ENCODE peak calls at places on chromosome 18, in five cellular contexts. A is HCT116, S is GM23338, E is caudate nucleus, L is tibial nerve. G is an unnamed sample.

GRCh38 chr18:21163647-21164625 is 52.3 kb upstream of the ROCK1 start:
- DNase-seq in L (peak), A (no peak), E (no peak), S (no peak), G (peak)

GRCh38 chr18:52288403-52289004 is 51.5 kb upstream of the DCC start:
- DNase-seq in L (no peak), E (no peak), S (peak), A (no peak), G (peak)

GRCh38 chr18:13450289-13451207 is 232.0 kb downstream of the LDLRAD4 start:
- DNase-seq in L (no peak), S (no peak), A (no peak), E (no peak), G (no peak)

GRCh38 chr18:13376841-13377351 is 158.3 kb downstream of the LDLRAD4 start:
- DNase-seq in A (no peak), L (no peak), E (no peak), S (no peak), G (no peak)

GRCh38 chr18:47780011-47780725 is 150.3 kb downstream of the SMAD2 start:
- DNase-seq in S (no peak), L (no peak), E (no peak), A (no peak), G (no peak)

GRCh38 chr18:22219568-22220355 is 50.4 kb downstream of the GATA6 start:
- DNase-seq in A (peak), E (no peak), L (no peak), S (peak), G (no peak)

GRCh38 chr18:77132369-77133050 is at the start of gene MBP:
- DNase-seq in L (peak), A (no peak), E (no peak), S (peak), G (no peak)

GRCh38 chr18:76668546-76668945 is 153.8 kb upstream of the ZNF236 start:
- DNase-seq in S (no peak), E (no peak), A (no peak), L (no peak), G (no peak)

DNA sequence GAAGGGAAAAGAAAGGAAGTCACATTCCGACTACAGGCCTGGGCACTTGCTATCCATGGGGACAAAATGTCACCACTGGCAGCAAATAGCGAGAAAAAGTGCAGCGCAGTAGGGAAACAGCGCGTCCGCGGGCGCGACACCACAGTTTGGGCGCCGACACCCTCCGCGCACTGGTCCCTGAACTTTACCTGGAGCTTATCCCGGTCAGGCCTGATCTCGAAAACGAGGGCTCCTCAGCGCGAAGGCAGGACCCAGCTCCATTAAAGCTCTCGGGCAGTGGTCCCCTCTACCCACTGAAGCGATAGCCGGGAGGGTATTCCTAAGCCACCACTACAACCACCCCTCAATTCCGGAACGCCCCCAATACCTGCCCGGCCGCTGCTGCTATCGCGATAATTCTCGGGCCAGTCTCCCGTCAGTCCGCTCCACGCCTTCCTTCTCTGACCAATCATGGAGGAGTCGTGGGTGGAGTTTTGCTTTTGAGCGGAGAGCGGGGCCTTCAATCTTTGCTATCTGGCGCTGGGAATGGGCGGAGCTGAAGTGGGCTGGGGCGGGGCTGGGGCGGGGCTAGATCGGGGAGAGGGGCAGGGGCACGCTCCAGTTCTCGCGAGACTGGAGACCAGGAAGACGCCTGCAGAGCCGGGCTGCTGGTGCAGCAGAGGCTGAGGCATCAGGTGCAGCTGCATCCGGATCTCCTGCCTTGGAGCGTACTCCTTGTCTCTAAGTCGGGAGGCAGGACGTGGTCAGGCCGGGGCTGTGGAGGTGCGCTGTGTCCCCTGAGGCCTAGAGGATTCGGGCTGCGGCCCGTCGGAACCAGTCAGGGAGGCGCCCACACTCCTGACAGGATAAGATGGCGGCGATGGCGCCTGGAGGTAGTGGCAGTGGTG is at the start of the genes PIGN and RELCH:
- DNase-seq in L (peak), E (peak), A (peak), S (peak), G (peak)
- H3K27ac ChIP-seq in L (peak), E (peak), A (peak), S (peak), G (peak)

GRCh38 chr18:3321133-3321812 is 59.3 kb downstream of the MYL12B start:
- DNase-seq in E (no peak), L (no peak), A (no peak), S (no peak), G (peak)
- H3K27ac ChIP-seq in E (no peak), L (no peak), A (no peak), S (no peak), G (peak)

DNA sequence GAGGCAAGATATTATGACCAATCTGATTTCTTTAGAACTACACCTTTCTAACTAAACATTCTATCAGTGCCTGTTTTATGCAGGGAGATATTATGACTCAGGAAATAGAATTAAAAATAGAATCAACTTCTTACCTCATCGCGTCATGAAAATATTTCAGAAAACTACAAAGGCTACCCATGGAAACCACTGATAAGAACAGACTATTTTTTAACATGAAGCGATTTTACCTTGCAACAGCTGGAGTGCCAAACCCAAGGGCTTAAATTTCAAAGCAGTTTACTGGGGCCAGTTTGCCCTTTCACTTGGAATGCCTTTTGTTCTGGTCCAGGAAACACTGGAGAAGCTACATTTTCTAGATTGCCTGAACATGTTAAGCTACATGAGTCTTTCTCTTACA is 304.8 kb upstream of the CCDC68 start:
- DNase-seq in A (no peak), L (no peak), S (peak), E (no peak), G (no peak)
- H3K27ac ChIP-seq in A (no peak), L (no peak), S (no peak), E (no peak), G (no peak)

DNA sequence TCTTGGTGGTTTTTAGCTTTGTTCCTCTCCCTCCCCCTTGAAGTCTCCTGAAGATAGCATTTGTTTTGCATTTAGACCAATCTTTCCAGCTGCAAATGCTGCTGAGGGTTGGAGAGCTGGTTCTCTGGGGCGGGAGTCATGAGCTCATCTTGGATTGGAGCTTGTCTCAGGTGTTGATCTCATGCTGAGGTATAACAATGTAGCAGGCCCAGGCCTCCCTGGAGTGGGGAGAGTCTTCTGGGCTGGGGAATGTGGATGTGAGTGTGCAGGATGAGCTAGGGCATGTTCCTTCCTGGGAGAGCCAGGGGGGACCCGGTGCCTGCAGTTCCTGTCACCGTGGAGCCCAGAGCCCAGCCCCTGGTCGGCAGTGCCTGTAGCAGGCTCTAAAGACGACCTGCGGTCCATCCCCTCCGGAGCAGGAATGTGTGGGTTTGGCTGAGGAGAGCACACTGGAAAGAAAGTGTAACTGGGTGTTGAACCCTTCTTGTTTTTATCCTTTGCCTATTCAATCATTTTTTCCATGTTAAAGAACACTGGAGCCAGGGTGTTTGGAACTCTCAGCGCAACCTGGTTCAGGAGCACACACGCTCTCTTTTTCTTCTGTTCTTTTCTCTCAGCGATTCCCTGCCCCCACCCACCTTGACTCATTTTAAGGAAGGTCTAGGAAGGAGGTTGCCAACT is 2.7 kb downstream of the ZNF532 start:
- DNase-seq in A (no peak), E (no peak), L (no peak), S (peak), G (no peak)
- H3K27ac ChIP-seq in A (no peak), E (peak), L (peak), S (peak), G (peak)

GRCh38 chr18:24792164-24792563 is 331.7 kb downstream of the HRH4 start:
- DNase-seq in S (peak), E (no peak), L (no peak), A (no peak), G (no peak)
- H3K27ac ChIP-seq in S (no peak), E (no peak), L (no peak), A (no peak), G (no peak)

GRCh38 chr18:29491907-29492306 is 1315.0 kb upstream of the CDH2 start:
- DNase-seq in A (no peak), S (no peak), L (no peak), E (no peak), G (no peak)
- H3K27ac ChIP-seq in A (no peak), S (no peak), L (no peak), E (no peak), G (no peak)

GRCh38 chr18:24016643-24017042 is 2.1 kb downstream of the TTC39C start:
- DNase-seq in E (no peak), A (peak), L (no peak), S (peak), G (no peak)

GRCh38 chr18:24013061-24013460 is 1.5 kb upstream of the TTC39C start:
- DNase-seq in S (no peak), L (no peak), A (no peak), E (no peak), G (no peak)

GRCh38 chr18:24014062-24014985 is at the start of gene TTC39C:
- DNase-seq in L (peak), E (no peak), A (peak), S (peak), G (no peak)

GRCh38 chr18:24015897-24016631 is 1.5 kb downstream of the TTC39C start:
- DNase-seq in S (no peak), L (no peak), A (no peak), E (no peak), G (no peak)

GRCh38 chr18:24014986-24015896 is 687 bp downstream of the TTC39C start:
- DNase-seq in L (peak), S (peak), A (no peak), E (no peak), G (no peak)
- H3K27ac ChIP-seq in L (peak), S (no peak), A (peak), E (no peak), G (peak)

DNA sequence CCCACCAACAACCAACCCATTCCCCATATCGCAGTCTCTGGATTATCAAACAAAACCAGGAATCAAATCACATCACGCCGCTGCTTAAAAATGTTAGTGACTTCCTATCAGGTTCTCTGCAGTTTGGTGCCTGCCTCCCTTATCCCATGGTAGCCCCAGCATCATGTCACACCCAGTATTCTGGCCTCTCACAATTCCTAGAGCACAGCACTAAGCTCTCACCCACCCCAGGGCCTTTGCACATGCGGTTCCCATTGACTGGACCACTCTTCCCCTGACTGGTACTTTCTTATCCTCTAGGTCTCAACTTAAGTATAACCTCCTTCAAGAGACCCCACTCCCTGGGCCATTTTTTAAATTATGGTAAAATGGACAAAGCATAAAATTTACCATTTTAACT is 12.8 kb downstream of the ATP8B1 start:
- DNase-seq in S (no peak), L (no peak), E (no peak), A (no peak), G (no peak)
- H3K27ac ChIP-seq in S (no peak), L (no peak), E (no peak), A (no peak), G (no peak)

GRCh38 chr18:9631814-9632496 is 17.6 kb upstream of the PPP4R1 start:
- DNase-seq in A (peak), E (no peak), L (no peak), S (no peak), G (peak)

GRCh38 chr18:9630444-9630843 is 16.1 kb upstream of the PPP4R1 start:
- DNase-seq in L (no peak), S (no peak), E (no peak), A (no peak), G (no peak)

GRCh38 chr18:9629709-9630108 is 15.3 kb upstream of the PPP4R1 start:
- DNase-seq in E (no peak), L (no peak), A (no peak), S (no peak), G (no peak)

GRCh38 chr18:9628984-9629383 is 14.6 kb upstream of the PPP4R1 start:
- DNase-seq in E (no peak), S (no peak), A (no peak), L (no peak), G (no peak)

DNA sequence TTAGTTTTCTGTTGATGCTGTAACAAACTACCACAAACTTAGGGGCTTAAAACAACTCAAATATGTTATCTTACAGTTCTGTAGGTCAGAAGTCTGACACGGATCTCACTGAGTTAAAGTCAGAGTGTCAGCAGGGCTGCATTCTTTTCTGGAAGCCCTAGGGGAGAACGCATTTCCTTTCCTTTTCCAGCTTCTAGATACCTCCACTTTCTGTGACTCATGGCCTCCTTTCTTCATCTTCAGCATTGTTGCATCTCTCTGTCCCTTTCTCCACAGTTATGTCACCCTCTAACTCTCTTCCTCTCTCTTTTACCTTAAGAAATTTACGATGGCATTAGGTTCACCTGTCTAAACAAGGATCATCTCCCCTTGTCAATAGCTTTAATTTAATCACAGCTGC is 13.3 kb upstream of the PPP4R1 start:
- DNase-seq in A (no peak), S (peak), L (no peak), E (no peak), G (no peak)
- H3K27ac ChIP-seq in A (no peak), S (peak), L (no peak), E (no peak), G (no peak)